ENCODE peak calls at places on chromosomes 7 and 10, in four cellular contexts. K is heart left ventricle, B is RWPE1, L is GM23248. G is an unnamed sample.

GRCh38 chr7:74332373-74333176 is 43.4 kb downstream of the CLIP2 start:
- DNase-seq in K (no peak), B (no peak), L (no peak), G (no peak)

GRCh38 chr10:106609867-106610266 is 554.6 kb downstream of the SORCS1 start:
- DNase-seq in K (no peak), B (no peak), L (peak), G (peak)

GRCh38 chr7:39252916-39253315 is 275.2 kb downstream of the POU6F2 start:
- DNase-seq in K (no peak), B (no peak), L (peak), G (peak)

GRCh38 chr10:71975087-71975890 is 11.1 kb downstream of the CHST3 start:
- DNase-seq in K (peak), B (no peak), L (peak), G (no peak)

GRCh38 chr10:21904930-21905329 is 98.6 kb downstream of the DNAJC1 start:
- DNase-seq in K (no peak), B (no peak), L (no peak), G (no peak)

GRCh38 chr7:45196374-45196773 is 38.8 kb downstream of the RAMP3 start:
- DNase-seq in K (no peak), B (no peak), L (no peak), G (no peak)

GRCh38 chr7:135944753-135945152 is 32.4 kb downstream of the MTPN start:
- DNase-seq in K (no peak), B (no peak), L (no peak), G (no peak)

GRCh38 chr10:88271736-88272135 is 311.4 kb downstream of the RNLS start:
- DNase-seq in K (no peak), B (no peak), L (peak), G (no peak)

GRCh38 chr10:93670372-93670771 is 32.0 kb downstream of the FRA10AC1 start:
- DNase-seq in K (no peak), B (no peak), L (no peak), G (no peak)

GRCh38 chr10:103897241-103897774 is 20.7 kb downstream of the STN1 start:
- DNase-seq in K (no peak), B (no peak), L (peak), G (no peak)

GRCh38 chr7:157785021-157785441 is 448.2 kb downstream of the DNAJB6 start:
- DNase-seq in K (no peak), B (no peak), L (no peak), G (no peak)

GRCh38 chr7:158314394-158314793 is 273.2 kb downstream of the PTPRN2 start:
- DNase-seq in K (no peak), B (no peak), L (no peak), G (no peak)

GRCh38 chr7:50497968-50498367 is 47.8 kb upstream of the FIGNL1 start:
- DNase-seq in K (no peak), B (peak), L (peak), G (no peak)

GRCh38 chr10:79483948-79484347 is 28.4 kb upstream of the EIF5AL1 start:
- DNase-seq in K (peak), B (no peak), L (peak), G (no peak)

GRCh38 chr10:63275094-63275493 is 142.0 kb downstream of the NRBF2 start:
- DNase-seq in K (no peak), B (no peak), L (no peak), G (no peak)

GRCh38 chr7:128892521-128893250 is 17.8 kb downstream of the KCP start:
- DNase-seq in K (no peak), B (no peak), L (no peak), G (no peak)

GRCh38 chr7:28983396-28984190 is 25.5 kb upstream of the TRIL start:
- DNase-seq in K (no peak), B (no peak), L (no peak), G (no peak)

GRCh38 chr10:130652964-130653578 is 516.9 kb downstream of the GLRX3 start:
- DNase-seq in K (no peak), B (no peak), L (no peak), G (no peak)

GRCh38 chr10:35564276-35564982 is 40.7 kb upstream of the GJD4 start:
- DNase-seq in K (peak), B (no peak), L (peak), G (no peak)

GRCh38 chr10:87659571-87660483 is at the start of gene PAPSS2:
- DNase-seq in K (peak), B (peak), L (peak), G (peak)

GRCh38 chr7:20561908-20562307 is 53.6 kb upstream of the ABCB5 start:
- DNase-seq in K (no peak), B (no peak), L (no peak), G (no peak)

GRCh38 chr7:159269745-159270144 is 125.1 kb upstream of the VIPR2 start:
- DNase-seq in K (no peak), B (no peak), L (no peak), G (no peak)

GRCh38 chr7:88306590-88307048 is at the start of gene STEAP4:
- DNase-seq in K (peak), B (peak), L (peak), G (peak)

GRCh38 chr7:156257904-156258303 is 382.7 kb upstream of the RNF32 start:
- DNase-seq in K (no peak), B (no peak), L (no peak), G (no peak)

GRCh38 chr10:83541096-83541495 is 598.2 kb upstream of the GHITM start:
- DNase-seq in K (no peak), B (no peak), L (no peak), G (no peak)

GRCh38 chr7:17123020-17123419 is 175.4 kb upstream of the AHR start:
- DNase-seq in K (no peak), B (peak), L (peak), G (no peak)

GRCh38 chr10:89078729-89079672 is 88.4 kb downstream of the FAS start:
- DNase-seq in K (no peak), B (no peak), L (peak), G (no peak)

GRCh38 chr10:7409045-7409731 is 1.6 kb downstream of the SFMBT2 start:
- DNase-seq in K (no peak), B (peak), L (peak), G (peak)

GRCh38 chr10:88117869-88118632 is 254.6 kb downstream of the PTEN start:
- DNase-seq in K (no peak), B (no peak), L (no peak), G (peak)

DNA sequence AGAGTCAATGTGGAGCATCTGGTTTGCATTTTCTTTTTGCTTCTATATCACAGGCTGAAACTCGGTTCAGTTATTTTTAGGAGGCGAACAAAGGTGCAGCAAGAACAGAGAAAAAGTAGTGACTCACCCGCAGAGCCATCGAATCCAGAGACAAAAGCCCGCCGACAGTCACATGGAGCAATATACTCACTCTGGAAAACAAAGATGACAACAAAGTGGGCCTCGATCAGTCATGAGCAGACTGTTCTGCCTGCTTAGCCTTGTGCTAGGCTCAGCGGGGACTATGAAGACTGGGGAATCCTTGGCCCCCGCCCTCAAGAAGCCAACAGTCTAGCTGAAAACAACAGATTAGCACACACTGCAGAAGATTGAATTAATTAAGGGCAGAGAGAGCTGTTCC is 30.4 kb downstream of the XPNPEP1 start:
- DNase-seq in K (no peak), B (no peak), L (peak), G (no peak)
- H3K27ac ChIP-seq in K (peak), B (no peak), L (peak), G (no peak)

GRCh38 chr7:24743471-24743870 is 13.8 kb downstream of the GSDME start:
- DNase-seq in K (no peak), B (no peak), L (no peak), G (no peak)
- H3K27ac ChIP-seq in K (no peak), B (peak), L (no peak), G (no peak)

GRCh38 chr7:130886438-130887135 is 152.6 kb upstream of the KLF14 start:
- DNase-seq in K (no peak), B (no peak), L (peak), G (no peak)

GRCh38 chr7:130890176-130891020 is 156.4 kb upstream of the KLF14 start:
- DNase-seq in K (no peak), B (no peak), L (peak), G (no peak)

GRCh38 chr7:130888468-130888867 is 154.5 kb upstream of the KLF14 start:
- DNase-seq in K (no peak), B (no peak), L (no peak), G (no peak)

GRCh38 chr7:130887182-130888016 is 153.4 kb upstream of the KLF14 start:
- DNase-seq in K (no peak), B (peak), L (peak), G (peak)

GRCh38 chr7:130888017-130888371 is 154.0 kb upstream of the KLF14 start:
- DNase-seq in K (no peak), B (no peak), L (peak), G (no peak)
- H3K27ac ChIP-seq in K (no peak), B (peak), L (peak), G (no peak)

DNA sequence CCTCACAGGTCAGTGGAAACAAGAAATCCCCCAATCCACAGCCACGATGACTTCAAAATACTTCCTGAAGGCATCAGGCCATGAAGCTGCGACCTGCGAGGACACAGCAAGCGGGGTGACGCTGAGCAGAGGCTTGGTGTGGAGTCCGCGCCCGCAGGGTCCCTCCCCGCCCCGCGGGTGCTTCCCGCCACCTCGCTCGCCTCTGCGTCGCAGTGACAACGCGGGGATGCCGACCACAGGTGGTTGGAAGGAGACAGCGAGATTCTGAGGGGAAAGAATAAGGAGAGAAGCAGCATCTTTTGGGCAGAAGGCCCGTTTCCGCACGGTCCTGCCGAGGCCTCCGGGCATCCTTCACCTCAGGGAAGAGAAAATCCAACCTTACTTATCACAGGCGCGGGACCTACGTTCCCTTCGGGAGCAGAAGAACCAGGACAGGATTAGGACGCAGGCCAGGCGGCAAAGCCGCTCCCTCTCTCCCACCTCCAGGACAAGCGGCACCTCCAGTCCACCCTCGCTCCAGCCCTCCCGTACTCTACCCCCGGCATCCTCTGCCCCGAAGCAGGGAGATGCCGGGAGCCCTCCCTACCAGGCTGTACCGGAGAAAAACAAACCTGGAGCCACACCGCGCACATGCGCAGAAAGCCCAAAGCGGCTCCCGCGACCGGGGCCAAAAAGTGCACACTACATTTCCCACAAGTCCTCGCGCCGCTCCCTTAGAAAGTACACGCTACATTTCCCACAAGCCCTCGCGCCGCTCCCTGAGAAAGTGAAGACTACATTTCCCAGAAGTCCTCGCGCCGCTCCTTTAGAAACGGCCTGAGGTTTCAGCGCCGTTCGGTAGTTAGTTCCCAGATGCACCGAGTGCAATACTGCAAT is 85.9 kb downstream of the ZNF33B start:
- DNase-seq in K (peak), B (peak), L (peak), G (peak)
- H3K27ac ChIP-seq in K (peak), B (peak), L (peak), G (no peak)

GRCh38 chr7:35839860-35840854 is 39.3 kb downstream of the SEPTIN7 start:
- DNase-seq in K (no peak), B (peak), L (peak), G (no peak)
- H3K27ac ChIP-seq in K (no peak), B (peak), L (peak), G (no peak)

GRCh38 chr7:139731802-139732470 is 45.9 kb downstream of the HIPK2 start:
- DNase-seq in K (peak), B (peak), L (peak), G (peak)
- H3K27ac ChIP-seq in K (peak), B (peak), L (peak), G (no peak)

DNA sequence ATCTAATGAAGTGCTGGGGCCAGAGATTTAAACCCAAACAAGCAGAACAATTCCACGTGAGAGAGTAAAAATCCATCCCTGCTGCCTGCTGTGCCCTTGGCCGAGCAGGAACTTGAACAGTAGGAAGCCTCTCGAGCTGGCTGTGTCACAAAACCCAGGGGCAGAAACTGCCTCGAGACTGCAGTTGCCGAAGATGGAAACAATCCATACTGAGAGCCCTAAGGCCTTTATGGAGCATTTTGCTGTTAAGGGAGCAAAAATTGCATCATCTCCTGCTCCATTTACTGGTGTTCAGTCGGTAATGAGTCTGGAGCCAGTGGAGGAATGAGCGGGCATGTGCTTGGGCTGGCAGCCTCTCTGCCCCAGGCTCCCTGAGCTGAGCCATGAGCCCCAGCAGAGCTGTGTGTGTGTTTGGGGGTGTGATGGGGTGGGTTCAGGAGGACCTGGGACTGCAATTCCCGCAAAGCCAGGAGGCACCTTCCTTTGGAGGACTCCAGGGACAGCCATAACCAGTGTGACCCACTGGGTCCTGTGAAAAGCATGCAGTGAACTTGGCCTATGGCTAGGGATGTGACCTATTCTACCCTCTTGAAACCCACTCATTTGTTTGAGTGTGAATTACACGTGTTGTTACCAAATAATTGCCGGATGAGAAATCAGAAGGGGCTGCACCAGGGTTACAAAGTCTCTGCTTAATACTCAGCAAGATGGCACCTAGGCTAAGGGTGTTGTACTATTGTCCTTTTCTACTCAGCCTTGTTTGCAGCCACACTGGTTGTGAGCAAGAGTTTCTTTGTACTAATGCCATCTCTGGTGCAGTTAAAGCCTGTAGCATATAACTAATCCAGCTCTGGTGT is 58.4 kb downstream of the CDHR3 start:
- DNase-seq in K (no peak), B (no peak), L (no peak), G (peak)
- H3K27ac ChIP-seq in K (no peak), B (no peak), L (no peak), G (peak)

GRCh38 chr10:20622522-20623270 is 274.4 kb downstream of the NEBL start:
- DNase-seq in K (no peak), B (no peak), L (peak), G (no peak)
- H3K27ac ChIP-seq in K (peak), B (no peak), L (no peak), G (no peak)

DNA sequence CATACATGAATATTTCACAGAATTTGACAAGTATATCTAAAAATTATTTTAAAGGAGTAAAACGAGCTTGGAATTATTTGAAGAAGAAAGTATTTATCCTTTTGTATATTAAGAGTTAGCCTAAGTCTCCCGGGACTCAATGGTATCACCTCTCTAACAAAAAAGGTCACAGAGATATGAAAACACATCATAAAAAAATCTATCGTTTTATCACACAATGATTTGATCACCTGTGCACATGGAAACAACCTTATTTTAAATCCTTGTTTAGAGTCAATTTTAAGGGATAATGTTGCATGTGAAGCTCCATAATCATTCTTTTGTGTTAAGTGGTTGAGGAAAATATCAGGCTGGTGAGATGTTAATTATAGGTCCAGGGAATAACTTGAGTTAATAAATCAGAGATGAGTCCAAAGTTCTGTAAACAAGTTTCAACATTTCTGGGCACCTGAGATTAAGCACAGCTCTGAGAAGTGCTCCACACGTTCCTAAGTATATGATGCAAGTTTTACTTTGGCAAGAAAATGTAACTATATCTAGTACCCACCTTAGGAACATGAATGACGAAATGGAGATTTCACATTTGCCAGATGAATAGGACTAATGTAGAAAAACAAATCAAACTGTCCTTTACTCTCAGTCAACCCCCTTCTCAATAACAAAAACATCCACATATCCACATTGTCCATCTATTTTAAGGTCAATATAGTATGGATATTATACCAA is 148.5 kb upstream of the AKR1E2 start:
- DNase-seq in K (no peak), B (peak), L (peak), G (no peak)
- H3K27ac ChIP-seq in K (peak), B (no peak), L (peak), G (no peak)

GRCh38 chr7:101155303-101155702 is 1.0 kb downstream of the AP1S1 start:
- DNase-seq in K (no peak), B (no peak), L (no peak), G (no peak)
- H3K27ac ChIP-seq in K (no peak), B (peak), L (no peak), G (no peak)

G was measured in mesendoderm.